ENCODE peak calls at places on chromosomes 13 and 19, in four cellular contexts. W is IMR-90, Y is H1, L is mesendoderm. E is an unnamed sample. For H3K27me3, the result is how much of the 10 kb centered on the place peaks cover.

GRCh38 chr19:7533281-7533819 is 2.2 kb upstream of the PNPLA6 start:
- DNase-seq in W (peak), L (peak), Y (no peak), E (peak)

GRCh38 chr13:114259974-114260373 is 21.4 kb upstream of the UPF3A start:
- DNase-seq in W (no peak), L (no peak), Y (no peak), E (no peak)

GRCh38 chr13:86729206-86729605 is 930.0 kb upstream of the SLITRK6 start:
- DNase-seq in L (no peak), W (no peak), Y (no peak), E (no peak)

GRCh38 chr13:32019612-32020233 is 11.9 kb upstream of the FRY start:
- DNase-seq in Y (no peak), L (peak), W (peak), E (peak)

GRCh38 chr19:3136684-3137055 is 837 bp downstream of the GNA15 start:
- DNase-seq in L (no peak), Y (no peak), W (no peak), E (no peak)

GRCh38 chr19:3407556-3408516 is 41.5 kb downstream of the NFIC start:
- DNase-seq in W (no peak), Y (no peak), L (no peak), E (no peak)

GRCh38 chr19:53989600-53990533 is 1.6 kb upstream of the CACNG6 start:
- DNase-seq in W (no peak), Y (no peak), L (no peak), E (no peak)

GRCh38 chr19:12162882-12163806 is at the start of gene ZNF136:
- DNase-seq in L (peak), Y (peak), W (peak), E (peak)

GRCh38 chr13:102091231-102091630 is 310.6 kb downstream of the FGF14 start:
- DNase-seq in W (no peak), Y (peak), L (peak), E (peak)

GRCh38 chr13:39025433-39025839 is 12.5 kb downstream of the PROSER1 start:
- DNase-seq in L (no peak), W (no peak), Y (no peak), E (no peak)

GRCh38 chr19:47768604-47769003 is 9.9 kb upstream of the SELENOW start:
- DNase-seq in L (no peak), Y (no peak), W (no peak), E (no peak)

GRCh38 chr13:25170554-25171107 is 1.5 kb downstream of the AMER2 start:
- DNase-seq in L (peak), W (no peak), Y (no peak), E (no peak)

GRCh38 chr19:9622531-9622930 is 1.5 kb upstream of the ZNF561 start:
- DNase-seq in W (no peak), L (no peak), Y (no peak), E (no peak)

GRCh38 chr13:100818706-100819105 is 144.1 kb upstream of the TMTC4 start:
- DNase-seq in Y (no peak), W (no peak), L (no peak), E (no peak)

GRCh38 chr13:23567792-23568480 is 2.3 kb upstream of the TNFRSF19 start:
- DNase-seq in W (no peak), Y (no peak), L (peak), E (peak)

GRCh38 chr13:46386996-46387851 is at the start of gene RUBCNL:
- DNase-seq in W (no peak), L (peak), Y (no peak), E (peak)

GRCh38 chr13:91459485-91459884 is 61.1 kb downstream of the GPC5 start:
- DNase-seq in L (peak), Y (no peak), W (no peak), E (no peak)

GRCh38 chr19:46537136-46538097 is 41.8 kb upstream of the PNMA8B start:
- DNase-seq in L (peak), W (peak), Y (no peak), E (peak)

GRCh38 chr13:32007494-32007893 is 24.1 kb upstream of the FRY start:
- DNase-seq in L (no peak), Y (no peak), W (peak), E (no peak)

GRCh38 chr13:30047154-30047874 is 196.9 kb upstream of the UBL3 start:
- DNase-seq in L (no peak), Y (no peak), W (peak), E (no peak)

GRCh38 chr19:7265963-7266362 is 28.3 kb downstream of the INSR start:
- DNase-seq in L (no peak), W (no peak), Y (no peak), E (no peak)

GRCh38 chr19:16587031-16588023 is 15.1 kb upstream of the SLC35E1 start:
- DNase-seq in W (peak), L (peak), Y (no peak), E (no peak)

GRCh38 chr13:85798999-85799646 is at the start of gene SLITRK6:
- DNase-seq in Y (peak), W (peak), L (peak), E (peak)

GRCh38 chr19:2240881-2241760 is 4.5 kb downstream of the SF3A2 start:
- DNase-seq in L (no peak), W (no peak), Y (no peak), E (no peak)

GRCh38 chr13:90933097-90933826 is 414.2 kb upstream of the MIR17HG start:
- DNase-seq in Y (no peak), L (no peak), W (no peak), E (no peak)

GRCh38 chr13:39586956-39587605 is 15.9 kb downstream of the LHFPL6 start:
- DNase-seq in L (no peak), Y (no peak), W (no peak), E (no peak)

GRCh38 chr19:13225973-13226865 is 76.0 kb downstream of the IER2 start:
- DNase-seq in L (no peak), Y (no peak), W (no peak), E (no peak)
- H3K56ac ChIP-seq in L (no peak), Y (no peak), W (no peak), E (no peak)

GRCh38 chr19:5048727-5049553 is 80.0 kb downstream of the KDM4B start:
- DNase-seq in Y (no peak), L (peak), W (peak), E (no peak)
- H2BK15ac ChIP-seq in Y (peak), L (no peak), W (no peak), E (no peak)

GRCh38 chr19:17952041-17952976 is 14.6 kb upstream of the KCNN1 start:
- DNase-seq in L (no peak), Y (no peak), W (no peak), E (peak)

GRCh38 chr19:17957149-17957849 is 9.6 kb upstream of the KCNN1 start:
- DNase-seq in W (no peak), Y (no peak), L (no peak), E (no peak)

GRCh38 chr19:17953316-17953801 is 13.5 kb upstream of the KCNN1 start:
- DNase-seq in Y (no peak), L (no peak), W (no peak), E (peak)

GRCh38 chr19:17953869-17954268 is 13.0 kb upstream of the KCNN1 start:
- DNase-seq in L (peak), Y (no peak), W (no peak), E (peak)

GRCh38 chr19:17954401-17954800 is 12.5 kb upstream of the KCNN1 start:
- DNase-seq in W (no peak), L (no peak), Y (no peak), E (no peak)
- H3K27me3 ChIP-seq in W (half or more), L (under half), Y (under half), E (under half)

GRCh38 chr13:79772811-79773210 is 291.9 kb downstream of the NDFIP2 start:
- DNase-seq in L (no peak), W (no peak), Y (no peak), E (no peak)

GRCh38 chr13:79770056-79770455 is 289.1 kb downstream of the NDFIP2 start:
- DNase-seq in W (no peak), L (no peak), Y (no peak), E (no peak)

GRCh38 chr13:79767126-79767525 is 286.2 kb downstream of the NDFIP2 start:
- DNase-seq in L (peak), Y (no peak), W (no peak), E (no peak)

GRCh38 chr13:79775830-79776229 is 294.9 kb downstream of the NDFIP2 start:
- DNase-seq in W (peak), Y (no peak), L (peak), E (no peak)

DNA sequence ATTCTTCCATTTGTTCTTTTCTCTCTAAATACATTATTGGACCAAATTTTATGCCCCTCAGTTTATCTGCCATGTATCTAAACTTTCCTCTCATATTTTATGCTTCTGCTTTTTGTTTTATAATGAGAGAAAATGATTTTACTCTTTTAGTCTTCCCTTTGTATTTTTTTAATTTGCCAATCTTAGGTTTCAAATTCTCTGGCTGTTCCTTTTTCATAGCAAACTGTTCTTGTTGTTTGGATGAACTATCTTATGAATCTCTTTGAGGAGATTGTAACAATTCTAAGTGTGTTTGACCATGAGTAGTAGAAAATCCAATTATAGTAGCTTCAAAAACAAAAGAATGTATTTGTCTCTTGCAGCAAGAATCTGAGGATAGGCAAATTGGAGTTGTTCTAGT is 290.5 kb downstream of the NDFIP2 start:
- DNase-seq in Y (no peak), W (no peak), L (no peak), E (no peak)
- H3K56ac ChIP-seq in Y (no peak), W (no peak), L (no peak), E (no peak)

GRCh38 chr19:38721496-38721895 is 22.8 kb downstream of the CAPN12 start:
- DNase-seq in L (no peak), Y (no peak), W (no peak), E (no peak)
- H2BK15ac ChIP-seq in L (no peak), Y (no peak), W (no peak), E (no peak)

GRCh38 chr13:111967572-111968201 is 99.3 kb upstream of the SOX1 start:
- DNase-seq in W (no peak), L (no peak), Y (no peak), E (no peak)
- H3K27me3 ChIP-seq in W (under half), L (under half), Y (under half), E (under half)

GRCh38 chr19:30113182-30113581 is 171.1 kb downstream of the URI1 start:
- DNase-seq in Y (no peak), W (no peak), L (no peak), E (no peak)
- H3K56ac ChIP-seq in Y (no peak), W (no peak), L (no peak), E (no peak)

E was measured in H9.